ENCODE peak calls at places on chromosomes 5 and 9, in four cellular contexts. One of them, this sample, is unnamed. For H3K9me3, H3K27me3 and H3K36me3, the result is how much of the 10 kb centered on the place peaks cover.

GRCh38 chr9:38380230-38380871 is 12.2 kb upstream of the ALDH1B1 start:
- DNase-seq in CD4-positive, CD25-positive, alpha-beta regulatory T cell: no peak
- DNase-seq in body of pancreas: no peak
- DNase-seq in breast epithelium: no peak
- DNase-seq in this sample: no peak

GRCh38 chr5:175718401-175719108 is 60.7 kb downstream of the HRH2 start:
- DNase-seq in body of pancreas: peak
- DNase-seq in CD4-positive, CD25-positive, alpha-beta regulatory T cell: peak
- DNase-seq in breast epithelium: no peak
- DNase-seq in this sample: peak

GRCh38 chr9:37903581-37903830 is 421 bp downstream of the SLC25A51 start:
- DNase-seq in breast epithelium: no peak
- DNase-seq in body of pancreas: peak
- DNase-seq in CD4-positive, CD25-positive, alpha-beta regulatory T cell: no peak
- DNase-seq in this sample: peak

GRCh38 chr9:87883274-87883673 is 597 bp downstream of the SPATA31E1 start:
- DNase-seq in CD4-positive, CD25-positive, alpha-beta regulatory T cell: no peak
- DNase-seq in body of pancreas: no peak
- DNase-seq in breast epithelium: no peak
- DNase-seq in this sample: no peak

GRCh38 chr9:107638922-107639321 is 149.4 kb upstream of the KLF4 start:
- DNase-seq in body of pancreas: no peak
- DNase-seq in CD4-positive, CD25-positive, alpha-beta regulatory T cell: no peak
- DNase-seq in breast epithelium: peak
- DNase-seq in this sample: peak

GRCh38 chr9:135761150-135761844 is 59.3 kb downstream of the KCNT1 start:
- DNase-seq in breast epithelium: no peak
- DNase-seq in body of pancreas: no peak
- DNase-seq in CD4-positive, CD25-positive, alpha-beta regulatory T cell: no peak
- DNase-seq in this sample: no peak

GRCh38 chr5:69213513-69214215 is 21.0 kb upstream of the CDK7 start:
- DNase-seq in body of pancreas: no peak
- DNase-seq in breast epithelium: no peak
- DNase-seq in CD4-positive, CD25-positive, alpha-beta regulatory T cell: no peak
- DNase-seq in this sample: no peak

GRCh38 chr5:172758077-172758835 is 12.7 kb downstream of the DUSP1 start:
- DNase-seq in body of pancreas: no peak
- DNase-seq in breast epithelium: no peak
- DNase-seq in CD4-positive, CD25-positive, alpha-beta regulatory T cell: no peak
- DNase-seq in this sample: no peak

GRCh38 chr9:14031015-14031414 is 282.9 kb downstream of the NFIB start:
- DNase-seq in body of pancreas: no peak
- DNase-seq in breast epithelium: no peak
- DNase-seq in CD4-positive, CD25-positive, alpha-beta regulatory T cell: no peak
- DNase-seq in this sample: peak

GRCh38 chr5:135310328-135310989 is 88.6 kb downstream of the MACROH2A1 start:
- DNase-seq in breast epithelium: no peak
- DNase-seq in CD4-positive, CD25-positive, alpha-beta regulatory T cell: peak
- DNase-seq in body of pancreas: no peak
- DNase-seq in this sample: no peak

GRCh38 chr5:35813456-35813855 is 43.2 kb upstream of the IL7R start:
- DNase-seq in body of pancreas: no peak
- DNase-seq in breast epithelium: no peak
- DNase-seq in CD4-positive, CD25-positive, alpha-beta regulatory T cell: no peak
- DNase-seq in this sample: no peak

GRCh38 chr5:75091597-75091996 is 39.2 kb upstream of the GCNT4 start:
- DNase-seq in body of pancreas: no peak
- DNase-seq in CD4-positive, CD25-positive, alpha-beta regulatory T cell: no peak
- DNase-seq in breast epithelium: no peak
- DNase-seq in this sample: no peak

GRCh38 chr9:96376926-96377874 is 6.3 kb downstream of the SLC35D2 start:
- DNase-seq in breast epithelium: no peak
- DNase-seq in CD4-positive, CD25-positive, alpha-beta regulatory T cell: no peak
- DNase-seq in body of pancreas: no peak
- DNase-seq in this sample: peak

GRCh38 chr9:128823362-128823902 is 5.1 kb downstream of the ENDOG start:
- DNase-seq in CD4-positive, CD25-positive, alpha-beta regulatory T cell: no peak
- DNase-seq in body of pancreas: no peak
- DNase-seq in breast epithelium: no peak
- DNase-seq in this sample: no peak

GRCh38 chr5:176821441-176821840 is 11.1 kb downstream of the UNC5A start:
- DNase-seq in body of pancreas: no peak
- DNase-seq in CD4-positive, CD25-positive, alpha-beta regulatory T cell: no peak
- DNase-seq in breast epithelium: no peak
- DNase-seq in this sample: no peak

GRCh38 chr5:57718155-57718554 is 235.5 kb upstream of the ACTBL2 start:
- DNase-seq in body of pancreas: no peak
- DNase-seq in CD4-positive, CD25-positive, alpha-beta regulatory T cell: no peak
- DNase-seq in breast epithelium: no peak
- DNase-seq in this sample: no peak

DNA sequence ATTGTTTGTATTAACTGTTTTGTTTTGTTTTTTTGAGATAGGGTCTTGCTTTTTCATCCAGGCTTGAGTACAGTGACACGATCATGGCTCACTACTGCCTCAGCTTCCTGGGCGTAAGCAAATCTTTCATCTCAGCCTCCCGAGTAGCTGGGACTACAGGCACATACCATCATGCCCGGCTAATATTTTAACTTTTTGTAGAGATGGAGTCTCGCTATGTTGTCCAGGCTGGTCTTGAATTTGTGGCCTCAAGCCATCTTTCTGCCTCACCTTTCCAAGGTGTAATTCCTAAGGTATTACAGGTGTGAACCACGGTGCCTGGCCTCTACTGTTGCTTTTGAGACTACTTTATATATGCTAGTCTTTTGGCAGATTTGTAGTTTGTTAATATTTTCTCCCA is 8.4 kb downstream of the RCL1 start:
- DNase-seq in CD4-positive, CD25-positive, alpha-beta regulatory T cell: no peak
- DNase-seq in breast epithelium: no peak
- DNase-seq in body of pancreas: no peak
- DNase-seq in this sample: no peak
- H3K9me3 ChIP-seq in CD4-positive, CD25-positive, alpha-beta regulatory T cell: under half
- H3K9me3 ChIP-seq in breast epithelium: under half
- H3K9me3 ChIP-seq in body of pancreas: under half
- H3K9me3 ChIP-seq in this sample: under half

DNA sequence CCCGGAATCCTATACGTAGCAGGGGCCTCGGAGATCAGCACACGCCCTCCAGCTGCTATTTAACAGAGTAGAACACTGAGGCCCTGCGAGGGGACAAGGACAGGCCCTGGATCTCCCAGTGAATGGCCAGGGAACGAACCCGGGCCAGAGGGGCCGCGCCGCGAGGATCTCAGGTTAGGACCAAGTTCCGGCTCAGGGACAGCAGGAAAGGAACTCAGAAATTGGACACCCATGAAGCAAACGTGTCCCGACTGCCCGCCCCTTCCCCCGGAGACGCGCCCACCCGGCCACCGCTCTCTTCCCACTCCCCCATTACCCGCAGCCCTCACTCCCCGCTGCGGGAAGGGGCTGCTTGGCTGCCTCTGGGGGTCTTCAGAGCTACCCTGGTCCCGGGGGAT is 1.0 kb upstream of the FOXE1 start:
- DNase-seq in body of pancreas: no peak
- DNase-seq in CD4-positive, CD25-positive, alpha-beta regulatory T cell: no peak
- DNase-seq in breast epithelium: no peak
- DNase-seq in this sample: no peak
- H3K27me3 ChIP-seq in body of pancreas: half or more
- H3K27me3 ChIP-seq in CD4-positive, CD25-positive, alpha-beta regulatory T cell: half or more
- H3K27me3 ChIP-seq in breast epithelium: under half
- H3K27me3 ChIP-seq in this sample: under half

DNA sequence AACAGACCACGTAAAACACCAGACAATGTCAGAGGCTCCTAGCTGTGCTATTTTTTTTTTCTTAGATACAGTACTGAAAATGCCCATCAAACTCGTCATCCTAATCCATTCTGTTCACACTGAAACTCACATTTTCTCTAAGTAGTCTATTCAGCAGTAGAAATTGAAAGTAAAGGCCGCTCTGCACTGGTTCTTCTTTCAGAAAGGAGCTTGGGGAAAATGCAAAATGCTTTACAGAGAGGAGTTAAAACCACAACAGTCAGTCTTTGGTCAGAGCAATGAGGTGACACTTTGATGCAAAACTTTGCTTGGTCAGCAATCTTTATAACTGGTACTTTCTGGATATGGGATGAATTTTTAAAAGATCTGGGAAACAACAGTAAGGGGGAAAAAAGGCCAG is 43.8 kb upstream of the SUSD1 start:
- DNase-seq in CD4-positive, CD25-positive, alpha-beta regulatory T cell: peak
- DNase-seq in body of pancreas: no peak
- DNase-seq in breast epithelium: no peak
- DNase-seq in this sample: no peak
- H3K36me3 ChIP-seq in CD4-positive, CD25-positive, alpha-beta regulatory T cell: under half
- H3K36me3 ChIP-seq in body of pancreas: under half
- H3K36me3 ChIP-seq in breast epithelium: under half
- H3K36me3 ChIP-seq in this sample: under half

GRCh38 chr5:123300266-123300665 is 122.9 kb downstream of the CEP120 start:
- DNase-seq in breast epithelium: no peak
- DNase-seq in CD4-positive, CD25-positive, alpha-beta regulatory T cell: no peak
- DNase-seq in body of pancreas: no peak
- DNase-seq in this sample: peak
- H3K9me3 ChIP-seq in breast epithelium: under half
- H3K9me3 ChIP-seq in CD4-positive, CD25-positive, alpha-beta regulatory T cell: under half
- H3K9me3 ChIP-seq in body of pancreas: under half
- H3K9me3 ChIP-seq in this sample: under half

DNA sequence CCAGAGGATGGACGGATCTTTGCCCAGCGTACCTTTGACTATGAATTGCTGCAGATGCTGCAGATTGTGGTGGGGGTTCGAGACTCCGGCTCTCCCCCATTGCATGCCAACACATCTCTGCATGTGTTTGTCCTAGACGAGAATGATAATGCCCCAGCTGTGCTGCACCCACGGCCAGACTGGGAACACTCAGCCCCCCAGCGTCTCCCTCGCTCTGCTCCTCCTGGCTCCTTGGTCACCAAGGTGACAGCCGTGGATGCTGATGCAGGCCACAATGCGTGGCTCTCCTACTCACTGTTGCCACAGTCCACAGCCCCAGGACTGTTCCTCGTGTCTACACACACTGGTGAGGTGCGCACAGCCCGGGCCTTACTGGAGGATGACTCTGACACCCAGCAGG is 1.9 kb downstream of the PCDHGC5 start:
- DNase-seq in body of pancreas: no peak
- DNase-seq in CD4-positive, CD25-positive, alpha-beta regulatory T cell: no peak
- DNase-seq in breast epithelium: no peak
- DNase-seq in this sample: no peak
- H3K27me3 ChIP-seq in body of pancreas: under half
- H3K27me3 ChIP-seq in CD4-positive, CD25-positive, alpha-beta regulatory T cell: under half
- H3K27me3 ChIP-seq in breast epithelium: under half
- H3K27me3 ChIP-seq in this sample: under half

GRCh38 chr5:65699338-65699737 is 22.6 kb downstream of the SGTB start:
- DNase-seq in body of pancreas: no peak
- DNase-seq in CD4-positive, CD25-positive, alpha-beta regulatory T cell: no peak
- DNase-seq in breast epithelium: no peak
- DNase-seq in this sample: no peak
- H3K36me3 ChIP-seq in body of pancreas: under half
- H3K36me3 ChIP-seq in CD4-positive, CD25-positive, alpha-beta regulatory T cell: half or more
- H3K36me3 ChIP-seq in breast epithelium: under half
- H3K36me3 ChIP-seq in this sample: under half

DNA sequence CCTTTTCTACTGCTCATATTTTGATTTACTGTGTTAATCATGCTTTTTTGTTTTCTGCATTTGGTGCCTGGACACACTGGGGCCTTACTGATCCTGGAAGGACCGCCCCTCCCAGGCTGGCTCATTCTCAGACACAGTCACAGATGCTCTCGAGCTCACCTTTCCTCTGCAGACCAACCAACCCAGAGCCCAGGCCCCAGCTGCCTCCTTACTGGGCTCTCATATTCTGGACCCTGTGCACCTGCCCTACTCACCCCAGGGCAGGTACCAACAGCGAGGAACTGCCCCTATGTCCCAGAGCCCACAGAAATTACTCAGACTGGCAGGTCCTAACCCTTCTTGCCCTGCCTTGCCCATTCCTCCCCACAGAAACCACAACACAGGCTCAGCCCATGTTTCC is 6.6 kb upstream of the OR2V2 start:
- DNase-seq in breast epithelium: no peak
- DNase-seq in body of pancreas: no peak
- DNase-seq in CD4-positive, CD25-positive, alpha-beta regulatory T cell: no peak
- DNase-seq in this sample: no peak
- H3K9me3 ChIP-seq in breast epithelium: under half
- H3K9me3 ChIP-seq in body of pancreas: under half
- H3K9me3 ChIP-seq in CD4-positive, CD25-positive, alpha-beta regulatory T cell: under half
- H3K9me3 ChIP-seq in this sample: under half